ENCODE peak calls at places on chromosome 12, in eight cellular contexts. One of them, this sample, is unnamed.

GRCh38 chr12:89648211-89648930 is 60.3 kb downstream of the ATP2B1 start:
- DNase-seq in ovary: no peak
- DNase-seq in CD8-positive, alpha-beta T cell: no peak
- DNase-seq in heart left ventricle: no peak
- DNase-seq in GM23248: no peak
- DNase-seq in aorta: no peak
- DNase-seq in endodermal cell: peak; percentile 89
- DNase-seq in lung: no peak
- DNase-seq in this sample: peak; percentile 77

GRCh38 chr12:19712041-19712440 is 272.7 kb downstream of the AEBP2 start:
- DNase-seq in ovary: no peak
- DNase-seq in CD8-positive, alpha-beta T cell: no peak
- DNase-seq in heart left ventricle: no peak
- DNase-seq in GM23248: peak; percentile 77
- DNase-seq in aorta: no peak
- DNase-seq in endodermal cell: no peak
- DNase-seq in lung: no peak
- DNase-seq in this sample: no peak

GRCh38 chr12:89072303-89073026 is 279.8 kb downstream of the DUSP6 start:
- DNase-seq in ovary: no peak
- DNase-seq in CD8-positive, alpha-beta T cell: no peak
- DNase-seq in heart left ventricle: no peak
- DNase-seq in GM23248: no peak
- DNase-seq in aorta: no peak
- DNase-seq in endodermal cell: no peak
- DNase-seq in lung: no peak
- DNase-seq in this sample: no peak

GRCh38 chr12:104953323-104953722 is 4.8 kb downstream of the SLC41A2 start:
- DNase-seq in ovary: no peak
- DNase-seq in CD8-positive, alpha-beta T cell: no peak
- DNase-seq in heart left ventricle: no peak
- DNase-seq in GM23248: no peak
- DNase-seq in aorta: no peak
- DNase-seq in endodermal cell: no peak
- DNase-seq in lung: no peak
- DNase-seq in this sample: peak; percentile 97

GRCh38 chr12:116068371-116068770 is 209.1 kb downstream of the MED13L start:
- DNase-seq in ovary: no peak
- DNase-seq in CD8-positive, alpha-beta T cell: no peak
- DNase-seq in heart left ventricle: no peak
- DNase-seq in GM23248: no peak
- DNase-seq in aorta: no peak
- DNase-seq in endodermal cell: no peak
- DNase-seq in lung: no peak
- DNase-seq in this sample: no peak

GRCh38 chr12:40331886-40332285 is 107.1 kb downstream of the LRRK2 start:
- DNase-seq in ovary: no peak
- DNase-seq in CD8-positive, alpha-beta T cell: no peak
- DNase-seq in heart left ventricle: no peak
- DNase-seq in GM23248: peak; percentile 7
- DNase-seq in aorta: no peak
- DNase-seq in endodermal cell: no peak
- DNase-seq in lung: no peak
- DNase-seq in this sample: no peak

GRCh38 chr12:67920432-67920831 is 68.8 kb upstream of the IFNG-AS1 start:
- DNase-seq in ovary: no peak
- DNase-seq in CD8-positive, alpha-beta T cell: no peak
- DNase-seq in heart left ventricle: no peak
- DNase-seq in GM23248: peak; percentile 18
- DNase-seq in aorta: no peak
- DNase-seq in endodermal cell: no peak
- DNase-seq in lung: no peak
- DNase-seq in this sample: no peak

GRCh38 chr12:32541754-32542374 is 137.2 kb upstream of the DNM1L start:
- DNase-seq in ovary: no peak
- DNase-seq in CD8-positive, alpha-beta T cell: no peak
- DNase-seq in heart left ventricle: no peak
- DNase-seq in GM23248: peak; percentile 17
- DNase-seq in aorta: no peak
- DNase-seq in endodermal cell: peak; percentile 22
- DNase-seq in lung: no peak
- DNase-seq in this sample: no peak

GRCh38 chr12:131477613-131478012 is 233.3 kb upstream of the SFSWAP start:
- DNase-seq in ovary: no peak
- DNase-seq in CD8-positive, alpha-beta T cell: no peak
- DNase-seq in heart left ventricle: no peak
- DNase-seq in GM23248: no peak
- DNase-seq in aorta: no peak
- DNase-seq in endodermal cell: no peak
- DNase-seq in lung: no peak
- DNase-seq in this sample: no peak

GRCh38 chr12:92020983-92021664 is 124.5 kb downstream of the BTG1 start:
- DNase-seq in ovary: no peak
- DNase-seq in CD8-positive, alpha-beta T cell: no peak
- DNase-seq in heart left ventricle: no peak
- DNase-seq in GM23248: no peak
- DNase-seq in aorta: no peak
- DNase-seq in endodermal cell: no peak
- DNase-seq in lung: no peak
- DNase-seq in this sample: no peak

GRCh38 chr12:22600226-22600625 is 24.7 kb upstream of the ETNK1 start:
- DNase-seq in ovary: no peak
- DNase-seq in CD8-positive, alpha-beta T cell: no peak
- DNase-seq in heart left ventricle: no peak
- DNase-seq in GM23248: no peak
- DNase-seq in aorta: no peak
- DNase-seq in endodermal cell: no peak
- DNase-seq in lung: no peak
- DNase-seq in this sample: peak; percentile 94

GRCh38 chr12:24469089-24469488 is 479.8 kb downstream of the BCAT1 start:
- DNase-seq in ovary: no peak
- DNase-seq in CD8-positive, alpha-beta T cell: no peak
- DNase-seq in heart left ventricle: no peak
- DNase-seq in GM23248: no peak
- DNase-seq in aorta: no peak
- DNase-seq in endodermal cell: no peak
- DNase-seq in lung: no peak
- DNase-seq in this sample: no peak

GRCh38 chr12:65500121-65500846 is 221.8 kb downstream of the MSRB3 start:
- DNase-seq in ovary: no peak
- DNase-seq in CD8-positive, alpha-beta T cell: no peak
- DNase-seq in heart left ventricle: no peak
- DNase-seq in GM23248: peak; percentile 36
- DNase-seq in aorta: no peak
- DNase-seq in endodermal cell: no peak
- DNase-seq in lung: no peak
- DNase-seq in this sample: no peak

GRCh38 chr12:19196959-19197630 is 67.6 kb downstream of the PLEKHA5 start:
- DNase-seq in ovary: no peak
- DNase-seq in CD8-positive, alpha-beta T cell: no peak
- DNase-seq in heart left ventricle: no peak
- DNase-seq in GM23248: no peak
- DNase-seq in aorta: no peak
- DNase-seq in endodermal cell: no peak
- DNase-seq in lung: no peak
- DNase-seq in this sample: no peak

GRCh38 chr12:102197789-102198188 is at the start of gene PMCH:
- DNase-seq in ovary: no peak
- DNase-seq in CD8-positive, alpha-beta T cell: no peak
- DNase-seq in heart left ventricle: no peak
- DNase-seq in GM23248: peak; percentile 43
- DNase-seq in aorta: no peak
- DNase-seq in endodermal cell: no peak
- DNase-seq in lung: no peak
- DNase-seq in this sample: no peak

GRCh38 chr12:131979606-131980005 is 29.9 kb downstream of the EP400 start:
- DNase-seq in ovary: no peak
- DNase-seq in CD8-positive, alpha-beta T cell: no peak
- DNase-seq in heart left ventricle: no peak
- DNase-seq in GM23248: no peak
- DNase-seq in aorta: no peak
- DNase-seq in endodermal cell: peak; percentile 24
- DNase-seq in lung: no peak
- DNase-seq in this sample: no peak

DNA sequence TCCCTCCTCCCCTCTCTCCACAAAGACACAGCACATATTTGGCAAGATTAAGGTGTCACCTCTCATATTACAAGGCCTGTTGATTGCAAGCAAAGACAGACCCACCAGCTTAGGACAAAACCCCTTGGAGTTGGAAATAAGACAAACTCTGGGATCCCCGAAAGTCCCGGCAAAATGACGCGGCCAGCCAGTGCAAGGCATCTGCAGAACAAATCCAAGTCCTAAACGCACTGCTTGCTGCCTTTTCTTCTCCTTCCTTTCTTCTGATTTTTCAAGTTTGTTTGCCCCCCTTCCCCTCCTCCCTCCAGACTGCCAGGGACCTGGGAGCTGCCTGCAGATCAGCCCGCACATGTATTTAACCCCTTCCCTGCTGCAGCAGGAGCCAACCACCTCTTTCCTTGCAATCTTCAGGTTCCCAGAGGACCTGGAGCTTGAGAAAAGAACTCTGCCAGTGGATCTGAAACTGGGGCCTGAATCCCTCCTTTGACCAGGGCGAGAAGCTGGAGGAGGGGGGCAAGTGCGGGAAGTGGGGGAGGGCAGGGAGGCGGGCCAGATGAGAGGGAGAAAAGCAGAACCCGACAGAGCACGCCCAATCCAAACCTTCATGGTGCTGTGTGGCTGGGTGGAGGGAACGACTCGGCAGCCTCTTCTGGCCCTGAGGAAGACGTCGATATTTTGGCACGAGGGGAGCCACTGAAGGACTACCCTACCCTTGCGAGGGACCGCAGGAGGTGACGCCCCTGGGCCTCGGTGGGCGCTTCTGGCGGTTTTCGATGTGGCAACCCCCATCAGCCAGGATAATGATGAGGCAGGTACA is 2.0 kb upstream of the NTF3 start:
- DNase-seq in ovary: peak; percentile 40
- DNase-seq in CD8-positive, alpha-beta T cell: no peak
- DNase-seq in heart left ventricle: no peak
- DNase-seq in GM23248: no peak
- DNase-seq in aorta: no peak
- DNase-seq in endodermal cell: peak; percentile 88
- DNase-seq in lung: no peak
- DNase-seq in this sample: no peak
- H3K27me3 ChIP-seq in ovary: no peaks in the 10 kb centered on the region
- H3K27me3 ChIP-seq in CD8-positive, alpha-beta T cell: peaks cover 5% of the 10 kb centered on the region
- H3K27me3 ChIP-seq in heart left ventricle: peaks cover 18% of the 10 kb centered on the region
- H3K27me3 ChIP-seq in GM23248: peaks cover 67% of the 10 kb centered on the region
- H3K27me3 ChIP-seq in aorta: no peaks in the 10 kb centered on the region
- H3K27me3 ChIP-seq in endodermal cell: peaks cover 49% of the 10 kb centered on the region
- H3K27me3 ChIP-seq in lung: peaks cover 2% of the 10 kb centered on the region
- H3K27me3 ChIP-seq in this sample: peaks cover 11% of the 10 kb centered on the region

GRCh38 chr12:52944683-52945388 is 4.1 kb upstream of the KRT18 start:
- DNase-seq in ovary: no peak
- DNase-seq in CD8-positive, alpha-beta T cell: no peak
- DNase-seq in heart left ventricle: no peak
- DNase-seq in GM23248: no peak
- DNase-seq in aorta: no peak
- DNase-seq in endodermal cell: peak; percentile 73
- DNase-seq in lung: no peak
- DNase-seq in this sample: no peak

GRCh38 chr12:52946334-52946733 is 2.6 kb upstream of the KRT18 start:
- DNase-seq in ovary: no peak
- DNase-seq in CD8-positive, alpha-beta T cell: no peak
- DNase-seq in heart left ventricle: no peak
- DNase-seq in GM23248: no peak
- DNase-seq in aorta: no peak
- DNase-seq in endodermal cell: no peak
- DNase-seq in lung: no peak
- DNase-seq in this sample: no peak

GRCh38 chr12:52945389-52946232 is 3.3 kb upstream of the KRT18 start:
- DNase-seq in ovary: no peak
- DNase-seq in CD8-positive, alpha-beta T cell: no peak
- DNase-seq in heart left ventricle: no peak
- DNase-seq in GM23248: peak; percentile 55
- DNase-seq in aorta: no peak
- DNase-seq in endodermal cell: peak; percentile 99
- DNase-seq in lung: peak; percentile 59
- DNase-seq in this sample: peak; percentile 93

GRCh38 chr12:52942056-52942913 is 6.6 kb upstream of the KRT18 start:
- DNase-seq in ovary: no peak
- DNase-seq in CD8-positive, alpha-beta T cell: no peak
- DNase-seq in heart left ventricle: no peak
- DNase-seq in GM23248: no peak
- DNase-seq in aorta: no peak
- DNase-seq in endodermal cell: peak; percentile 50
- DNase-seq in lung: no peak
- DNase-seq in this sample: peak; percentile 82

DNA sequence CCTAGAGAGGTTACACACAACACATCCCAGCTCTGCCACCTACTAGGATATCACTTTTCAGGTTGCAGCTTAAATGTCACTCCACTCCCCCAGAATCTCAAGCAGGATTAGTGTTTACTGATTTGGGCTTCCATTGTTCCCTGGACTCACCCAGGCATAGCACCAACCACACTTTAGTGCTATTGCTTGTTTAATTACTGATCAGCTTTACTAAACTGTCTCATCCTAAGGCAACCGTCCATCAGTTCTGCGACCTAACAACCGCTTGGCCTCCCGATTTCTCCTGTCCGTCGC is 6.1 kb upstream of the KRT18 start:
- DNase-seq in ovary: no peak
- DNase-seq in CD8-positive, alpha-beta T cell: no peak
- DNase-seq in heart left ventricle: no peak
- DNase-seq in GM23248: no peak
- DNase-seq in aorta: no peak
- DNase-seq in endodermal cell: no peak
- DNase-seq in lung: no peak
- DNase-seq in this sample: no peak
- H3K27me3 ChIP-seq in ovary: no peaks in the 10 kb centered on the region
- H3K27me3 ChIP-seq in CD8-positive, alpha-beta T cell: peaks cover 3% of the 10 kb centered on the region
- H3K27me3 ChIP-seq in heart left ventricle: no peaks in the 10 kb centered on the region
- H3K27me3 ChIP-seq in GM23248: no peaks in the 10 kb centered on the region
- H3K27me3 ChIP-seq in aorta: no peaks in the 10 kb centered on the region
- H3K27me3 ChIP-seq in endodermal cell: no peaks in the 10 kb centered on the region
- H3K27me3 ChIP-seq in lung: no peaks in the 10 kb centered on the region
- H3K27me3 ChIP-seq in this sample: no peaks in the 10 kb centered on the region

DNA sequence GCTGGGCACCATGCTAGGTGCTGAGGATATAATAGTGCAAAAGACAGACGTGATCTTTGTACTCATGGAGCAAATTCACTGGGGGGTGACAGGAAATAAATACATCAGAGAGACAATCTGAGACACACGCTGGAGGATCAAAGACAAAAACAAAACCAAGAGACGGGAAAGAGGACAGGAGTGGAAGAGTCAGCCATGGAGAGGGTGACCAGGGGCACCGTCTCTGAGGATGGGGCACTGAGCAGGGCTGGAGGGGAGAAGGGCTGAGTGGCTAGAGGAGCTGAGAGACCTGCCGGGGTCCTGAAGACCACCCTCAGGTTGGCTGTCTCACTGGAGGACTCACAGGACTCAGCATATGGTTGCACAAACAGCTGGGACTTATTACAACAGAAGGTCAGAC is 81.9 kb downstream of the TMEM132D start:
- DNase-seq in ovary: no peak
- DNase-seq in CD8-positive, alpha-beta T cell: no peak
- DNase-seq in heart left ventricle: no peak
- DNase-seq in GM23248: no peak
- DNase-seq in aorta: no peak
- DNase-seq in endodermal cell: no peak
- DNase-seq in lung: no peak
- DNase-seq in this sample: no peak
- H3K27me3 ChIP-seq in ovary: no peaks in the 10 kb centered on the region
- H3K27me3 ChIP-seq in CD8-positive, alpha-beta T cell: no peaks in the 10 kb centered on the region
- H3K27me3 ChIP-seq in heart left ventricle: no peaks in the 10 kb centered on the region
- H3K27me3 ChIP-seq in GM23248: no peaks in the 10 kb centered on the region
- H3K27me3 ChIP-seq in aorta: no peaks in the 10 kb centered on the region
- H3K27me3 ChIP-seq in endodermal cell: no peaks in the 10 kb centered on the region
- H3K27me3 ChIP-seq in lung: no peaks in the 10 kb centered on the region
- H3K27me3 ChIP-seq in this sample: no peaks in the 10 kb centered on the region

GRCh38 chr12:57757771-57758170 is 2.9 kb downstream of the MARCHF9 start:
- DNase-seq in ovary: no peak
- DNase-seq in CD8-positive, alpha-beta T cell: no peak
- DNase-seq in heart left ventricle: no peak
- DNase-seq in GM23248: no peak
- DNase-seq in aorta: no peak
- DNase-seq in endodermal cell: no peak
- DNase-seq in lung: no peak
- DNase-seq in this sample: no peak
- H3K27me3 ChIP-seq in ovary: no peaks in the 10 kb centered on the region
- H3K27me3 ChIP-seq in CD8-positive, alpha-beta T cell: no peaks in the 10 kb centered on the region
- H3K27me3 ChIP-seq in heart left ventricle: peaks cover 5% of the 10 kb centered on the region
- H3K27me3 ChIP-seq in GM23248: peaks cover 22% of the 10 kb centered on the region
- H3K27me3 ChIP-seq in aorta: no peaks in the 10 kb centered on the region
- H3K27me3 ChIP-seq in endodermal cell: peaks cover 67% of the 10 kb centered on the region
- H3K27me3 ChIP-seq in lung: no peaks in the 10 kb centered on the region
- H3K27me3 ChIP-seq in this sample: no peaks in the 10 kb centered on the region

This sample was measured in small intestine.